ENCODE peak calls at places on chromosome 20, in four cellular contexts. Z is suprapubic skin, K is heart right ventricle, L is AG10803. C is an unnamed sample.

GRCh38 chr20:2814076-2814475 is 711 bp upstream of the C20orf141 start:
- DNase-seq in Z (no peak), K (no peak), L (no peak), C (no peak)

GRCh38 chr20:22385602-22386299 is 198.6 kb downstream of the FOXA2 start:
- DNase-seq in Z (no peak), K (no peak), L (no peak), C (no peak)

GRCh38 chr20:64110411-64111068 is 3.2 kb upstream of the NPBWR2 start:
- DNase-seq in Z (peak; percentile 67), K (no peak), L (no peak), C (peak; percentile 63)

GRCh38 chr20:59908855-59909254 is 24.6 kb downstream of the SYCP2 start:
- DNase-seq in Z (no peak), K (no peak), L (no peak), C (no peak)

GRCh38 chr20:47843886-47844567 is 58.7 kb upstream of the SULF2 start:
- DNase-seq in Z (no peak), K (no peak), L (no peak), C (no peak)

GRCh38 chr20:46348972-46349741 is 40.9 kb upstream of the CDH22 start:
- DNase-seq in Z (no peak), K (peak; percentile 49), L (peak; percentile 29), C (no peak)

GRCh38 chr20:31681769-31682168 is 40.9 kb downstream of the BCL2L1 start:
- DNase-seq in Z (no peak), K (no peak), L (no peak), C (no peak)

GRCh38 chr20:48681201-48681881 is 146.5 kb downstream of the PREX1 start:
- DNase-seq in Z (no peak), K (no peak), L (peak; percentile 71), C (no peak)

GRCh38 chr20:3121271-3121911 is 36.9 kb upstream of the AVP start:
- DNase-seq in Z (no peak), K (no peak), L (no peak), C (no peak)

GRCh38 chr20:21174425-21175239 is 48.8 kb downstream of the KIZ start:
- DNase-seq in Z (no peak), K (no peak), L (peak; percentile 23), C (no peak)

GRCh38 chr20:37680420-37680819 is 13.4 kb upstream of the CTNNBL1 start:
- DNase-seq in Z (no peak), K (no peak), L (no peak), C (no peak)

GRCh38 chr20:16542477-16542876 is 30.8 kb downstream of the KIF16B start:
- DNase-seq in Z (no peak), K (no peak), L (no peak), C (no peak)

GRCh38 chr20:25059866-25060465 is 2.0 kb upstream of the ACSS1 start:
- DNase-seq in Z (no peak), K (no peak), L (no peak), C (no peak)

GRCh38 chr20:63381781-63382431 is 20.8 kb upstream of the CHRNA4 start:
- DNase-seq in Z (no peak), K (no peak), L (no peak), C (no peak)

GRCh38 chr20:41086402-41087324 is 50.7 kb upstream of the PLCG1 start:
- DNase-seq in Z (no peak), K (no peak), L (no peak), C (no peak)

GRCh38 chr20:11791316-11792228 is 126.1 kb upstream of the BTBD3 start:
- DNase-seq in Z (no peak), K (no peak), L (no peak), C (no peak)

GRCh38 chr20:10040070-10040970 is 5.5 kb downstream of the ANKEF1 start:
- DNase-seq in Z (no peak), K (no peak), L (peak; percentile 40), C (no peak)

GRCh38 chr20:47547034-47547387 is 45.3 kb downstream of the NCOA3 start:
- DNase-seq in Z (no peak), K (no peak), L (no peak), C (no peak)

GRCh38 chr20:56202493-56203077 is 45.9 kb upstream of the MC3R start:
- DNase-seq in Z (no peak), K (no peak), L (no peak), C (no peak)

GRCh38 chr20:58625585-58625984 is 25.5 kb upstream of the STX16 start:
- DNase-seq in Z (no peak), K (no peak), L (peak; percentile 54), C (no peak)

DNA sequence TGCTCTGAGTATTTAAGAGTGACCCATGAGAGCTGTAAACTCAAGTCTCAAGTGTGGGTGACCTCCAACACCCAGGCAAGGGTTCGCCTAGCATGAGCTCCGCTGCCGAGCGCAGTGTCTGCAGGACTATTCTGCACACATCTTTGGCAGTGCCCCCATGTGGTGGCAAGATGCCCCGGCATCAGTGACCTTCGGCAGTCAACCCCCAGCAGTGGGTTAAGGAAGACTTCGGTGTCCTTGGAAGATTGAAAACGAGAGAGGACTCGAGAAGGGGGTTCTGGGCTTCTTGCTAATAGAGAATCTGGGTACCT is 43.1 kb downstream of the RBM38 start:
- DNase-seq in Z (no peak), K (no peak), L (no peak), C (no peak)
- TF ChIP-seq CTCF in Z (no peak), K (no peak), L (no peak), C (no peak)

GRCh38 chr20:23401051-23401450 is 20.2 kb downstream of the NAPB start:
- DNase-seq in Z (no peak), K (no peak), L (no peak), C (no peak)

GRCh38 chr20:23396961-23397620 is 24.2 kb downstream of the NAPB start:
- DNase-seq in Z (no peak), K (no peak), L (peak; percentile 20), C (no peak)

GRCh38 chr20:23403721-23404120 is 17.6 kb downstream of the NAPB start:
- DNase-seq in Z (no peak), K (no peak), L (no peak), C (no peak)

GRCh38 chr20:23397961-23398360 is 23.3 kb downstream of the NAPB start:
- DNase-seq in Z (no peak), K (peak; percentile 37), L (peak; percentile 24), C (no peak)

DNA sequence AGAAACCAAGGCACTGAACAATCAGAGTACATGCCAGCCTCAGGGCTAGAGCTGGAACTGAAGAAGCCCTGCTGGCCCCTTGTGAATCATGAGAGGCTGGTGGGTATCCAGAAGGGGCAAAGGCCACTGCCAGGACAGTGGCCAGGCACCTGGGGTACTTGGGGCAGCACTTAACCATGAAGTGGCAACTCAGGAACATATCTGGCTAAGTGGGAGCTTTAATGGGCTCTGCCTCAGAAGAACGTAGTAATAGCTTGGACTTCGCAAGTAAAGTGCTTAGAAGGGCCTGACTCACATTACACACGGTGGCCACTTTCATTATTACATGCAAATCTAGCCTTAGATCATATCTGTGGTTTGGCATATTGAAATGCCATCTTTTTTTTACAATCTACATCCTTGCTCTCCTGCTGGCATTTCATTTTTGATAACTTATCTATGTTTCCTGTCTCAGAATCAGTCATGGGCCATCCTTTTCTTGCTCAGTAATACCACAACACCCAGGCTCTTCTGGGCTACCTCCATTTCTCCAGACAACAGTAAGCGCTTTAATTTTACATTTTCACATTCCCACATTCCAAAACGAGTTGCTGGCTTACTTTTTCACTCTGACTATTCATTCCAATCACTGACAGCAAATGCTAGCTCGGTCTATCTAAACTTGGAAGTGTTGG is 21.6 kb downstream of the NAPB start:
- DNase-seq in Z (no peak), K (no peak), L (peak; percentile 57), C (no peak)
- TF ChIP-seq CTCF in Z (no peak), K (no peak), L (no peak), C (peak; percentile 46)

GRCh38 chr20:33079267-33079666 is at the start of gene BPIFB4:
- DNase-seq in Z (no peak), K (no peak), L (peak; percentile 81), C (no peak)

GRCh38 chr20:33083544-33084340 is 4.3 kb downstream of the BPIFB4 start:
- DNase-seq in Z (no peak), K (no peak), L (no peak), C (no peak)

GRCh38 chr20:33086052-33086722 is 6.7 kb downstream of the BPIFB4 start:
- DNase-seq in Z (no peak), K (no peak), L (no peak), C (no peak)

GRCh38 chr20:33081411-33082154 is 2.1 kb downstream of the BPIFB4 start:
- DNase-seq in Z (no peak), K (no peak), L (no peak), C (no peak)

DNA sequence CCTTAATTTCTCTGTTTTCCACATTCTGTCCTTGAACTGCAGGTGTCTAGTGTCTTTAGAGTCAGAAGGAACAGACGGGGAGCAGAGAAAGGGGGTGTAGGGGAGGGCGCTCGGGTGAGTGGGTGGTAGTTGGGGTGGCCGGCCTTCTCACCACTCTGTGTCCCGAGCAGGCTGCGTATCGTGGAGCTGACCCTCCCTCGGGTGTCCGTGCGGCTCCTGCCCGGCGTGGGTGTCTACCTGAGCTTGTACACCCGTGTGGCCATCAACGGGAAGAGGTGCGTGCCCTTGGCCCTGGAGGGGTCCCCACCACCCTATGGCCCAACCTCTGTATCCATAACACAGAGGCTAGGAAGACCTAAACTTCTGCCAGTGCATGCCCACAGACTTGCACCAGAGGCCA is 5.3 kb downstream of the BPIFB4 start:
- DNase-seq in Z (no peak), K (no peak), L (no peak), C (no peak)
- TF ChIP-seq CTCF in Z (no peak), K (no peak), L (no peak), C (no peak)

GRCh38 chr20:61742097-61742805 is 323.4 kb downstream of the TAF4 start:
- DNase-seq in Z (no peak), K (no peak), L (no peak), C (no peak)
- TF ChIP-seq CTCF in Z (no peak), K (no peak), L (no peak), C (peak; percentile 56)

GRCh38 chr20:1396264-1396663 is 3.4 kb upstream of the FKBP1A start:
- DNase-seq in Z (no peak), K (no peak), L (no peak), C (no peak)

GRCh38 chr20:1401431-1401907 is 8.6 kb upstream of the FKBP1A start:
- DNase-seq in Z (no peak), K (no peak), L (no peak), C (no peak)

GRCh38 chr20:1393507-1393882 is 641 bp upstream of the FKBP1A start:
- DNase-seq in Z (no peak), K (no peak), L (no peak), C (no peak)

GRCh38 chr20:1396702-1397101 is 3.8 kb upstream of the FKBP1A start:
- DNase-seq in Z (no peak), K (no peak), L (no peak), C (no peak)

GRCh38 chr20:1397710-1398109 is 4.9 kb upstream of the FKBP1A start:
- DNase-seq in Z (no peak), K (no peak), L (no peak), C (no peak)
- TF ChIP-seq CTCF in Z (no peak), K (peak; percentile 38), L (peak; percentile 20), C (peak; percentile 24)

DNA sequence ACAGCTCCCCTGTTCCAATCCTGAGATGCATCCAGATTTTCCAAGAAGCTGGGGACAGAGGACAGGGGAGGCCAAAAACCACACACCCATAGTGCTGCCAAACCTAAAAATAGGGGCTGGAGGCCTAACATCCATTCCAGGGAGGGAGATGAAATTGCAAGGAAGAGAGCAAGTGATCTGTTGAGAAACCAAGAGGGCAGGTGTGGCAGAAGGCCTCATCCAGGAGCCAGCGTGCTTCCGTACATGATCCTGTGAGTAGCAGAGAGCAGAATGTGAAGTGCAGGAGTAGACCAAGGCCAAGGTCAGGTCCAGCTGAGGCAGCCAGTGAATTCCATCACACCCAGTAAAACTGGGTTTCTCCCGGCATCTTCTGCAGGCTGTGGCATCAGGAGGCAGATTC is 167.7 kb upstream of the RIN2 start:
- DNase-seq in Z (no peak), K (no peak), L (no peak), C (no peak)
- TF ChIP-seq CTCF in Z (no peak), K (no peak), L (no peak), C (no peak)